ENCODE peak calls at places on chromosomes 2 and 18, in four cellular contexts. D is GM12891, Q is GM12878, C is K562. Y is an unnamed sample.

GRCh38 chr2:96906719-96907404 is 37.0 kb upstream of the SEMA4C start:
- DNase-seq in C (no peak), Q (no peak), D (no peak), Y (no peak)

GRCh38 chr2:226802573-226802972 is 3.0 kb upstream of the IRS1 start:
- DNase-seq in Q (no peak), C (peak), D (no peak), Y (peak)

GRCh38 chr2:195706161-195706900 is 49.3 kb downstream of the SLC39A10 start:
- DNase-seq in C (no peak), D (no peak), Q (no peak), Y (no peak)

GRCh38 chr18:74689251-74689650 is 91.6 kb downstream of the ZNF407 start:
- DNase-seq in Q (no peak), C (no peak), D (no peak), Y (no peak)

GRCh38 chr2:114543106-114543806 is 100.8 kb downstream of the DPP10 start:
- DNase-seq in C (no peak), D (no peak), Q (no peak), Y (no peak)

GRCh38 chr2:73728711-73729110 is 8.4 kb downstream of the TPRKB start:
- DNase-seq in D (no peak), Q (no peak), C (no peak), Y (no peak)

GRCh38 chr2:54907663-54908062 is 142.6 kb downstream of the RTN4 start:
- DNase-seq in D (no peak), Q (no peak), C (no peak), Y (no peak)

GRCh38 chr2:69021027-69021426 is 8.0 kb downstream of the ANTXR1 start:
- DNase-seq in D (no peak), C (no peak), Q (no peak), Y (no peak)

GRCh38 chr2:176997074-176997791 is 215.4 kb upstream of the HNRNPA3 start:
- DNase-seq in D (no peak), C (no peak), Q (peak), Y (peak)

GRCh38 chr18:4068552-4069158 is 386.5 kb downstream of the DLGAP1 start:
- DNase-seq in D (peak), Q (peak), C (peak), Y (peak)

GRCh38 chr2:9748586-9748985 is 94.7 kb upstream of the TAF1B start:
- DNase-seq in C (no peak), D (no peak), Q (no peak), Y (no peak)

GRCh38 chr2:234953116-234954031 is 1.6 kb downstream of the SH3BP4 start:
- DNase-seq in Q (no peak), D (no peak), C (no peak), Y (no peak)

GRCh38 chr2:164896634-164897033 is 55.0 kb upstream of the COBLL1 start:
- DNase-seq in Q (no peak), C (no peak), D (no peak), Y (no peak)

GRCh38 chr18:25701821-25702220 is 349.9 kb upstream of the ZNF521 start:
- DNase-seq in D (no peak), Q (no peak), C (no peak), Y (no peak)

GRCh38 chr2:97750017-97750416 is 36.6 kb downstream of the ZAP70 start:
- DNase-seq in C (no peak), D (no peak), Q (no peak), Y (no peak)

GRCh38 chr2:96408631-96409542 is 73.3 kb downstream of the NCAPH start:
- DNase-seq in Q (no peak), D (no peak), C (no peak), Y (no peak)

GRCh38 chr18:22168360-22168921 is 948 bp upstream of the GATA6 start:
- DNase-seq in Q (no peak), C (peak), D (no peak), Y (no peak)

GRCh38 chr2:193868833-193869232 is 1674.1 kb upstream of the TMEFF2 start:
- DNase-seq in D (no peak), C (no peak), Q (no peak), Y (no peak)

GRCh38 chr2:215028231-215028630 is 110.2 kb downstream of the ABCA12 start:
- DNase-seq in Q (no peak), D (no peak), C (no peak), Y (no peak)

GRCh38 chr2:191003405-191004309 is 10.3 kb downstream of the STAT1 start:
- DNase-seq in Q (no peak), C (no peak), D (no peak), Y (no peak)
- TF ChIP-seq SPI1 in Q (no peak), C (no peak), D (no peak), Y (no peak)

DNA sequence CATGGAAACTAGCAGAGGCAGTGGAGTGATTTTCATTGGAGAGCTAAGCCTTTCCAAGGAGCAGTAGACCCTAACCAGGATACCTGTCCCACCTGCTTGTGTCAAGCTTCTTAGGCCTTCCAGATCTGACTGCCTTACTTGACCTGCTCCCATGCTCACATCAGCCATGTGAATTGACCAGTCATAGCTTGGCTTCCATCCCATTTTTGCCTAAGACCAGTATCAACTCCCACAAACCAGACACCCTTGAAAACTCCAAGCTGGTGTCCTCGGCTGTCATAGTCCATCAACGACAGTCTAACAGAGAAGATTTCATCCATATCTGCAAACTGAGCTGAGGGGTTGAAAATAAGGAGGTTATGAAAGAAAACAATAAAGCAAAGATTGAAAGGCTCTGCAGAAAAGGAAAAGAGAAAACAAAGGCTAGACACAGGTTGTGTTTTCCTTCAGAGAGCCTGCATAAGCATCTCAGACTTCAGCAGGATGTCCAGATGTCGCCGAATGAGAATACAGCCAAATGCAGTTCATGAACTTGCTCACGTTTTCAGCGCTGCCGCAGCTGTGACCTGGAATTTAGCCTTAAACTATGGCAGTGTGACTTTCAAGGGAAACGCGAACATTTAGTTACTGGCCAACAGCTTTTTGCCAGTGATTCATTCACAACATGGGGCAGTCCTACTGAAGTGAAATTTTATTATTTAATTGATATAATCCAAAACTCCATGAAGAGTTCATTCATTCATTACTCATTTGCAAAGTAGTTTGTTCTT is 868.1 kb upstream of the ID2 start:
- DNase-seq in D (no peak), Q (no peak), C (no peak), Y (no peak)
- TF ChIP-seq SPI1 in D (no peak), Q (no peak), C (no peak), Y (no peak)

DNA sequence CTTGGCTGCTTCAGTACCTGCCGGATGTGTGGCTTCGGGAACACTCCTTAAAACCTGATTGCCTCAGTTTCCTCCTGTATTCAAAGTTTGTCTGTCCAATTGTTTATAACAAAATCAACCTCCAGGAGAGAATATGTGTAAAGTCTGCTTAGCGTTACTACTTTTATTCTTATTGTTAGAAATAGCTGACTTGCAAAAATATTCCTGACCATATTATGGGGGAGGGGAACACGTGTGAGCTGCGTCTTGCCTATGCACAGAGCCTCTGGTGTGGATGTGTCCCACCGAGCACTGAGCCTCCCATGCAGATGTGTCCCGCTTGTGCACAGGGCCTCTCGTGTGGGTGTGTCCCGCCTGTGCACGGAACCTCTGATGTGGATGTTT is 82.5 kb downstream of the DCDC2C start:
- DNase-seq in C (no peak), D (no peak), Q (no peak), Y (no peak)
- TF ChIP-seq SPI1 in C (no peak), D (no peak), Q (no peak), Y (no peak)

GRCh38 chr2:62569907-62570793 is 64.2 kb upstream of the TMEM17 start:
- DNase-seq in Q (no peak), D (no peak), C (no peak), Y (no peak)
- TF ChIP-seq SPI1 in Q (no peak), D (no peak), C (no peak), Y (no peak)

GRCh38 chr2:61262699-61263098 is 100.7 kb downstream of the C2orf74 start:
- DNase-seq in C (no peak), D (no peak), Q (no peak), Y (no peak)

GRCh38 chr2:61266653-61267505 is 104.9 kb downstream of the C2orf74 start:
- DNase-seq in Q (no peak), C (no peak), D (no peak), Y (no peak)

GRCh38 chr2:61272421-61273070 is 110.6 kb downstream of the C2orf74 start:
- DNase-seq in Q (no peak), D (no peak), C (no peak), Y (no peak)

GRCh38 chr2:61263848-61264247 is 101.9 kb downstream of the C2orf74 start:
- DNase-seq in Q (no peak), C (no peak), D (no peak), Y (no peak)

GRCh38 chr2:61268249-61268648 is 106.3 kb downstream of the C2orf74 start:
- DNase-seq in C (no peak), Q (no peak), D (no peak), Y (no peak)
- TF ChIP-seq SPI1 in C (no peak), Q (no peak), D (no peak), Y (no peak)

GRCh38 chr2:240620149-240620731 is 5.0 kb upstream of the GPR35 start:
- DNase-seq in C (no peak), D (no peak), Q (no peak), Y (no peak)
- TF ChIP-seq SPI1 in C (no peak), D (no peak), Q (no peak), Y (no peak)